ENCODE peak calls at places on chromosomes 6 and 20, in seven cellular contexts. V, W, M, R, S, L and Y are unnamed samples.

GRCh38 chr6:140684776-140685550 is 1310.5 kb upstream of the CITED2 start:
- DNase-seq in V (no peak), W (no peak), M (no peak), R (no peak), S (no peak), L (no peak), Y (no peak)

GRCh38 chr6:2857580-2858337 is 16.1 kb upstream of the SERPINB1 start:
- DNase-seq in V (peak), W (peak), M (peak), R (peak), S (peak), L (peak), Y (no peak)

GRCh38 chr6:109686566-109686965 is 4.4 kb downstream of the AK9 start:
- DNase-seq in V (no peak), W (no peak), M (no peak), R (no peak), S (peak), L (no peak), Y (no peak)

GRCh38 chr6:1535295-1535694 is 74.4 kb upstream of the FOXC1 start:
- DNase-seq in V (no peak), W (no peak), M (no peak), R (no peak), S (no peak), L (peak), Y (no peak)

GRCh38 chr20:25584905-25585704 is at the start of gene NINL:
- DNase-seq in V (peak), W (peak), M (peak), R (peak), S (peak), L (peak), Y (peak)

GRCh38 chr20:57432874-57433491 is 41.8 kb downstream of the RBM38 start:
- DNase-seq in V (peak), W (peak), M (no peak), R (peak), S (no peak), L (peak), Y (no peak)

GRCh38 chr6:112839525-112839961 is 492.4 kb downstream of the RFPL4B start:
- DNase-seq in V (no peak), W (no peak), M (no peak), R (no peak), S (peak), L (no peak), Y (no peak)

GRCh38 chr6:48837744-48838143 is 625.3 kb downstream of the MMUT start:
- DNase-seq in V (no peak), W (no peak), M (no peak), R (no peak), S (no peak), L (no peak), Y (no peak)

GRCh38 chr6:41707565-41708200 is 27.7 kb downstream of the TFEB start:
- DNase-seq in V (no peak), W (peak), M (no peak), R (no peak), S (no peak), L (peak), Y (no peak)

GRCh38 chr20:34271961-34272360 is 30.7 kb downstream of the ASIP start:
- DNase-seq in V (no peak), W (no peak), M (no peak), R (no peak), S (peak), L (no peak), Y (no peak)

GRCh38 chr6:112231609-112232060 is 22.7 kb downstream of the LAMA4 start:
- DNase-seq in V (no peak), W (no peak), M (no peak), R (no peak), S (peak), L (no peak), Y (no peak)

GRCh38 chr6:33886673-33887144 is 82.9 kb upstream of the MLN start:
- DNase-seq in V (no peak), W (no peak), M (no peak), R (no peak), S (peak), L (no peak), Y (no peak)

GRCh38 chr6:150894935-150895686 is 29.6 kb downstream of the MTHFD1L start:
- DNase-seq in V (peak), W (no peak), M (no peak), R (no peak), S (peak), L (no peak), Y (no peak)

GRCh38 chr20:408843-409696 is 971 bp downstream of the RBCK1 start:
- DNase-seq in V (no peak), W (no peak), M (no peak), R (no peak), S (no peak), L (no peak), Y (no peak)

GRCh38 chr20:13102689-13103088 is 93.9 kb downstream of the SPTLC3 start:
- DNase-seq in V (no peak), W (no peak), M (no peak), R (no peak), S (no peak), L (no peak), Y (no peak)

GRCh38 chr6:134678436-134678889 is 271.4 kb downstream of the ALDH8A1 start:
- DNase-seq in V (no peak), W (no peak), M (no peak), R (peak), S (peak), L (peak), Y (no peak)

GRCh38 chr6:30041821-30042220 is 19.2 kb upstream of the POLR1H start:
- DNase-seq in V (no peak), W (no peak), M (no peak), R (no peak), S (no peak), L (no peak), Y (no peak)

GRCh38 chr6:91834813-91835212 is 1247.9 kb upstream of the MAP3K7 start:
- DNase-seq in V (no peak), W (no peak), M (no peak), R (no peak), S (no peak), L (no peak), Y (no peak)

GRCh38 chr6:111211411-111212030 is 124.2 kb downstream of the SLC16A10 start:
- DNase-seq in V (no peak), W (no peak), M (no peak), R (no peak), S (no peak), L (no peak), Y (no peak)

GRCh38 chr6:46781478-46782378 is 11.5 kb upstream of the MEP1A start:
- DNase-seq in V (no peak), W (no peak), M (peak), R (peak), S (peak), L (peak), Y (no peak)

GRCh38 chr6:127518710-127519468 is at the start of gene MTCL3:
- DNase-seq in V (peak), W (no peak), M (peak), R (no peak), S (peak), L (no peak), Y (no peak)

GRCh38 chr20:47795214-47795667 is 10.0 kb upstream of the SULF2 start:
- DNase-seq in V (no peak), W (no peak), M (no peak), R (no peak), S (no peak), L (peak), Y (no peak)

GRCh38 chr6:49676671-49677281 is 36.6 kb downstream of the CRISP2 start:
- DNase-seq in V (no peak), W (no peak), M (no peak), R (no peak), S (peak), L (no peak), Y (no peak)

GRCh38 chr6:66900081-66900770 is 1193.2 kb upstream of the EYS start:
- DNase-seq in V (no peak), W (no peak), M (no peak), R (no peak), S (no peak), L (no peak), Y (no peak)

GRCh38 chr6:43916091-43916923 is 146.3 kb downstream of the VEGFA start:
- DNase-seq in V (no peak), W (no peak), M (no peak), R (no peak), S (peak), L (peak), Y (no peak)

GRCh38 chr20:59144179-59144830 is 19.3 kb upstream of the ZNF831 start:
- DNase-seq in V (no peak), W (peak), M (no peak), R (no peak), S (no peak), L (no peak), Y (peak)

GRCh38 chr6:121944361-121944760 is 455.1 kb upstream of the HSF2 start:
- DNase-seq in V (no peak), W (no peak), M (no peak), R (no peak), S (peak), L (no peak), Y (no peak)

GRCh38 chr20:9807176-9807575 is 31.7 kb downstream of the PAK5 start:
- DNase-seq in V (no peak), W (no peak), M (no peak), R (no peak), S (no peak), L (no peak), Y (no peak)

GRCh38 chr6:54813901-54814300 is 32.7 kb upstream of the FAM83B start:
- DNase-seq in V (no peak), W (no peak), M (no peak), R (no peak), S (peak), L (no peak), Y (no peak)

DNA sequence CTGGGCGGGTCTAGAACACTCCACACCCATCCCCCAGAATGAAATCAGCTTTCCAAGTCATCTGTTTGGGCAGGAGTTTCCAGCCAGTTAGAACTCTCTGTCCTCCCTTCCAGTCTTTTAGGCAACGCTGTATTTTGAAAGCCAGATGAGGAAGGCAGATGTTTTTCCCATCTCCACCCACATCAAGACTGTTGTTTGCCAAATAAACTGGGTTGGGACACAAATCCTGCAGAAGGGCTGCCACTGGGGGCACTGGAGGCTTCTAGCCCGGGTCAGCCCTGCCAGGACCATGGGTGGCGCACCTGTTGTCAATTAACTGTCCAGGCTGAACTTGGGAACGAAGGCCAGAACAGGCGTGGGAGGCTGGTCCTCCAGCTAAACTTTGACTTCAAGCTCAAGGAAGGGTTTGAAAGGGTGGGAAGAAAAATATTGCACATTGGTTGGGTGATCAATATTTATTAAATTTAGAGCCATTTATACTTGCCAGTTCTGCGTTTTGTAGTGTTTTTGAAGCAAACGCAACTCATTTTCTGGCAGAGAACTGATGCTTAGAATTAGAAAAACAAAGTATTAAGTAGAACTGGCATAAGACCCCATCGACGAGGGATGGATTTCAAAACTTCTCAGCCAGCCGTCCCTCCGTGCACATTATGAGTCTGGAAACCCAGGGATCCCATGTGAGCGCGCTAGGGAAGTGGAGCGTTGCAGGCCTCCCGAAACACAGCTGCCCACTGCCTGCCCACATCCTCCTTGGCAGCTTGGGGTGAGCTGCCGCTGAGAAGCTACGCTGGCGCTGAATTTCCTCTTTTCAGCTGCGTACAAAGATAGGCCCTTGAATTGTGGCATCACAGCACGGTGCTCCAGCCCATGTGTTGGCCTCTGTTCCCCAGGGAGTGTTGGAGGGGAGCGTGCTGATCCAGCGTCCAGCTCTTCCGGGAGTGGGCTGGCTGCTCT is 297.4 kb downstream of the QKI start:
- DNase-seq in V (peak), W (peak), M (peak), R (no peak), S (no peak), L (peak), Y (peak)
- TF ChIP-seq CTCF in V (no peak), W (no peak), M (no peak), R (no peak), S (no peak), L (no peak), Y (peak)

GRCh38 chr6:35553309-35553708 is 40.6 kb upstream of the TULP1 start:
- DNase-seq in V (no peak), W (peak), M (no peak), R (no peak), S (no peak), L (no peak), Y (no peak)
- TF ChIP-seq POLR2A in V (no peak), W (no peak), M (no peak), R (no peak), S (no peak), L (no peak), Y (no peak)

DNA sequence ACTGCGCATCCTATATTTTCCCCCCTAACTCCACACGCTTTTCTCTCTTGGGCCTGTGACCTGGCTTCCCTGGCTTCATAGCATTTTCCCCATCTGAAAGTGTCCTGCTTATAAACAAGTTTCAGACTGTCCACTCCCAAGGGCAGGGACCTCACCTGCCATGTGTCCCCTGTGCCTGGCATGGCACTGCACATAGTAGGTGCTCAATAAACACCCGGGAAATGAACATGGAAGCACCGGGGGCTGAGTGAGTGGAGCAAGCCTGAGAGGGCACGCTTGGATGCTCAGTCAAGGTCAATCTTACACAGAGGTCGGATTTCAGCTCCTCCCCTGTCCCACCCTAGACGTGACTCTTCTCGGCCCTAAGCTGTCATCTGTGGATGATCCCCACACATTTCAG is 96.9 kb downstream of the NFATC2 start:
- DNase-seq in V (no peak), W (peak), M (no peak), R (no peak), S (no peak), L (no peak), Y (no peak)
- H3K27ac ChIP-seq in V (no peak), W (no peak), M (peak), R (no peak), S (no peak), L (no peak), Y (no peak)

GRCh38 chr20:41357424-41358163 is 9.0 kb downstream of the EMILIN3 start:
- DNase-seq in V (no peak), W (no peak), M (no peak), R (no peak), S (no peak), L (no peak), Y (no peak)
- TF ChIP-seq CTCF in V (no peak), W (no peak), M (no peak), R (no peak), S (no peak), L (no peak), Y (no peak)

GRCh38 chr20:64255361-64256281 is at the start of gene PCMTD2:
- DNase-seq in V (peak), W (peak), M (peak), R (peak), S (peak), L (peak), Y (peak)
- TF ChIP-seq POLR2A in V (peak), W (no peak), M (peak), R (peak), S (no peak), L (peak), Y (no peak)

GRCh38 chr6:89843070-89843469 is 13.4 kb downstream of the CASP8AP2 start:
- DNase-seq in V (no peak), W (no peak), M (no peak), R (no peak), S (peak), L (no peak), Y (no peak)
- H3K27ac ChIP-seq in V (no peak), W (no peak), M (no peak), R (no peak), S (no peak), L (no peak), Y (no peak)